ENCODE peak calls at places on chromosomes 16 and 17, in eight cellular contexts. U is uterus, F is OCI-LY7, C is thoracic aorta, O is heart right ventricle, E is ovary, D is body of pancreas, Q is AG10803. T is an unnamed sample.

GRCh38 chr17:12089809-12090384 is 69.2 kb downstream of the MAP2K4 start:
- DNase-seq in O (no peak), F (no peak), U (no peak), Q (peak), C (no peak), D (no peak), E (no peak), T (peak)

GRCh38 chr17:28372203-28372944 is 880 bp downstream of the SARM1 start:
- DNase-seq in D (peak), F (peak), O (no peak), C (no peak), Q (peak), U (no peak), E (no peak), T (no peak)

GRCh38 chr17:27802962-27803680 is 2.8 kb upstream of the NOS2 start:
- DNase-seq in U (no peak), C (no peak), D (no peak), O (no peak), Q (no peak), F (no peak), E (no peak), T (no peak)

GRCh38 chr17:48294989-48295892 is 134.8 kb downstream of the SKAP1 start:
- DNase-seq in C (no peak), F (peak), U (no peak), O (no peak), D (no peak), E (no peak), Q (no peak), T (peak)

GRCh38 chr16:22813223-22813945 is 578 bp upstream of the HS3ST2 start:
- DNase-seq in O (peak), U (no peak), F (no peak), E (no peak), Q (peak), C (peak), D (peak), T (no peak)

GRCh38 chr17:2266045-2266864 is 37.3 kb downstream of the SMG6 start:
- DNase-seq in U (no peak), C (no peak), E (no peak), D (peak), F (no peak), O (peak), Q (no peak), T (no peak)

GRCh38 chr16:68707341-68708152 is 29.5 kb upstream of the CDH1 start:
- DNase-seq in U (no peak), F (no peak), C (no peak), Q (peak), D (peak), E (no peak), O (no peak), T (no peak)

GRCh38 chr16:260326-260725 is 15.4 kb downstream of the RGS11 start:
- DNase-seq in E (no peak), F (no peak), D (no peak), Q (no peak), C (no peak), U (no peak), O (no peak), T (no peak)

GRCh38 chr16:56468800-56469199 is 17.4 kb downstream of the OGFOD1 start:
- DNase-seq in D (no peak), F (no peak), C (no peak), Q (no peak), O (no peak), E (no peak), U (no peak), T (no peak)

GRCh38 chr17:58242171-58242784 is 3.9 kb downstream of the LPO start:
- DNase-seq in Q (no peak), O (no peak), F (no peak), C (no peak), E (no peak), U (no peak), D (no peak), T (no peak)

GRCh38 chr17:51428668-51429486 is 168.5 kb downstream of the UTP18 start:
- DNase-seq in F (no peak), C (no peak), D (no peak), O (no peak), E (no peak), U (no peak), Q (no peak), T (no peak)

GRCh38 chr16:82031116-82032084 is 3.7 kb upstream of the HSD17B2 start:
- DNase-seq in O (no peak), Q (peak), C (no peak), D (no peak), U (peak), E (no peak), F (peak), T (peak)

GRCh38 chr16:70577256-70577698 is 53.7 kb downstream of the SF3B3 start:
- DNase-seq in C (peak), D (no peak), Q (peak), O (no peak), F (no peak), E (no peak), U (no peak), T (no peak)

GRCh38 chr17:12118617-12119016 is 97.9 kb downstream of the MAP2K4 start:
- DNase-seq in U (no peak), Q (no peak), F (no peak), E (no peak), D (no peak), C (no peak), O (no peak), T (no peak)

DNA sequence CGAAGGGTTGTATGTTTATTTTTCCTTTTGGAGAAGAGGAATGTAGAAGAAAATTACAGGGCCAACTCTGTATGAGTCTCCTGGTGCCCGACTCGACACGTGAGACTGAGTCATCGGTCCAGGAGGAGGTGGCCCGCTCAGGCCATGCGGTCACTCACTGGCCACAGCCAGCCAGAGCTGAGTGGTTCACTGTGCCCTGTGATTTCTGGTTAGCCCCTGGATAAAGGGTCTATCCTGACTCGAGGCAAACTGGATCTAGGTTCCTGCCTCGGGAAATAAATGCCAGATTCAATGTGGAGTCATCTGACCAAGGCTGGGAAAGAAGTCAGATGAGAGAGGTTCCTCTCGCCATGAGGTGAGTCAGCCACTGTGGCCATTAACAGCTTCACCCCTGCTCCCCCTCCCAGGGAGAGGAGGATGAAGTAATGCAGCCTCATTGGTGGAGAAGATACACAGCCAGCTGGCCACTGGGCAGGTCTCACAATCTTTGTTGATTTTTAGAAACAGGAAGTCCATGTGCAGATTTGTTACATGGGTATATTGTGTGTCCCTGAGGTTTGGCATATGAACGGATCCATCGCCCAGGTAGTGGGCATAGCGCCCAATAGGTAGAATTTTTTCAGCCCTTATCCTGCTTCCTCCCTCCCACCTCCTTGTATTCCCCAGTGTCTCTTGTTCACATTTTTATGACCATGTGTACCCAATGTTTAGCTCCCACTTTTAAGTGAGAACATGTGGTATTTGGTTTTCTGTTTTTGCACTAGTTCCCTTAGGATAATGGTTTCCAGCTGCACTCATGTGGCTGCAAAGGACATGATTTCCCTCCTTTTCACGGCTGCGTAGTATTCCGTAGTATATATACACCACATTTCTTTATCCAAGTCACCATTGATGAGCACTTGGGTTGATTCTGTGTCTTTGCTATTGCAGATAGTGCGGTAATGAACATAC is 21.7 kb upstream of the USP36 start:
- DNase-seq in Q (peak), E (peak), F (no peak), U (peak), C (peak), O (peak), D (peak), T (peak)
- H3K4me3 ChIP-seq in Q (peak), E (no peak), F (no peak), U (no peak), C (peak), O (no peak), D (no peak), T (no peak)

GRCh38 chr17:66445229-66445628 is 142.8 kb downstream of the PRKCA start:
- DNase-seq in F (no peak), E (no peak), C (no peak), D (no peak), O (no peak), U (no peak), Q (peak), T (no peak)
- TF ChIP-seq CTCF in F (no peak), E (no peak), C (no peak), D (no peak), O (no peak), U (no peak), Q (no peak), T (no peak)

GRCh38 chr17:35725058-35725457 is 6.4 kb upstream of the RASL10B start:
- DNase-seq in F (no peak), E (no peak), Q (no peak), D (no peak), U (no peak), C (no peak), O (no peak), T (no peak)
- H3K4me3 ChIP-seq in F (no peak), E (no peak), Q (no peak), D (no peak), U (no peak), C (no peak), O (no peak), T (no peak)

GRCh38 chr16:2234813-2235170 is 1.5 kb upstream of the DNASE1L2 start:
- DNase-seq in C (no peak), Q (no peak), O (no peak), F (no peak), E (no peak), U (no peak), D (no peak), T (no peak)

GRCh38 chr16:2235234-2235651 is 1.0 kb upstream of the DNASE1L2 start:
- DNase-seq in F (no peak), D (no peak), Q (no peak), E (no peak), U (no peak), O (no peak), C (no peak), T (no peak)

GRCh38 chr16:2233046-2233775 is 3.0 kb upstream of the DNASE1L2 start:
- DNase-seq in O (no peak), U (no peak), Q (no peak), C (no peak), D (no peak), F (no peak), E (no peak), T (no peak)

GRCh38 chr16:2235695-2236361 is 416 bp upstream of the DNASE1L2 start:
- DNase-seq in E (no peak), F (no peak), D (no peak), C (no peak), Q (no peak), U (no peak), O (no peak), T (no peak)

DNA sequence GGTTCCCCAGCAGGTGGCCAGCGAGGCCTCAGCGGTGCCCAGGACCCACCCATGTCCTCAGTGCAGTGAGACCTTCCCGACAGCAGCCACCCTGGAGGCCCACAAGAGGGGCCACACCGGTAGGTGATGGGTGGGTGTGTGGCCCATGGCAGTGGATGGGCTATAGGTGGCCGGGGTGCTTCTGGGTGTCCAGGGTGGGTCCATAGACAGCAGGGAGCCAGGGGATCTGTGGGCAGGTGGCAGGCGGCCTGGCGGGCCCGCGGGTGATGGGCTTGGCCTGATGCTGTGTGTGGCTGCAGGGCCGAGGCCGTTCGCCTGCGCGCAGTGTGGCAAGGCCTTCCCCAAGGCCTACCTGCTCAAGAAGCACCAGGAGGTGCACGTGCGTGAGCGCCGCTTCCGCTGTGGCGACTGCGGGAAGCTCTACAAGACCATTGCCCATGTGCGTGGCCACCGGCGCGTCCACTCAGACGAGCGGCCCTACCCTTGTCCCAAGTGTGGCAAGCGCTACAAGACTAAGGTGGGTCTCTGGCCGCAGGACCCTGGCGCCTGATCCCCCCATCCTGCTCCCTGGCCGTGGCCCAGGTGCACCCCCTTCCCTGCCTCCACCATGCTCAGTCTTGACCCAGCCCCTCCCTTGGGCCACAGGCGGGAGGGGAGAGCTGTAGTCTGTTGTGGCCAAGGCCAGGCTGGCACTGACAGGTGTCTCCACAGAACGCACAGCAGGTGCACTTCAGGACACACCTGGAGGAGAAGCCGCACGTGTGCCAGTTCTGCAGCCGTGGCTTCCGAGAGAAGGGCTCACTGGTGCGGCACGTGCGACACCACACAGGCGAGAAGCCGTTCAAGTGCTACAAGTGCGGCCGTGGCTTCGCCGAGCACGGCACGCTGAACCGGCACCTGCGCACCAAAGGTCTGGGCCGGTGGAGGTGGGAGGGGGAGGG is 2.1 kb upstream of the DNASE1L2 start:
- DNase-seq in U (no peak), C (no peak), F (no peak), E (no peak), D (no peak), O (no peak), Q (no peak), T (no peak)
- TF ChIP-seq CTCF in U (no peak), C (no peak), F (no peak), E (no peak), D (no peak), O (no peak), Q (no peak), T (no peak)

GRCh38 chr16:2016407-2016922 is 3.1 kb upstream of the NPW start:
- DNase-seq in F (peak), C (no peak), D (no peak), O (no peak), E (no peak), Q (no peak), U (no peak), T (no peak)

GRCh38 chr16:2015947-2016208 is 3.7 kb upstream of the NPW start:
- DNase-seq in O (no peak), D (no peak), U (no peak), Q (no peak), F (no peak), E (no peak), C (no peak), T (no peak)

GRCh38 chr16:2013527-2013926 is 3.9 kb upstream of the ZNF598 start:
- DNase-seq in E (no peak), D (no peak), U (no peak), O (no peak), C (no peak), F (no peak), Q (no peak), T (no peak)

GRCh38 chr16:2019500-2019899 is at the start of gene NPW:
- DNase-seq in F (peak), D (no peak), O (no peak), C (no peak), U (no peak), E (no peak), Q (no peak), T (no peak)

DNA sequence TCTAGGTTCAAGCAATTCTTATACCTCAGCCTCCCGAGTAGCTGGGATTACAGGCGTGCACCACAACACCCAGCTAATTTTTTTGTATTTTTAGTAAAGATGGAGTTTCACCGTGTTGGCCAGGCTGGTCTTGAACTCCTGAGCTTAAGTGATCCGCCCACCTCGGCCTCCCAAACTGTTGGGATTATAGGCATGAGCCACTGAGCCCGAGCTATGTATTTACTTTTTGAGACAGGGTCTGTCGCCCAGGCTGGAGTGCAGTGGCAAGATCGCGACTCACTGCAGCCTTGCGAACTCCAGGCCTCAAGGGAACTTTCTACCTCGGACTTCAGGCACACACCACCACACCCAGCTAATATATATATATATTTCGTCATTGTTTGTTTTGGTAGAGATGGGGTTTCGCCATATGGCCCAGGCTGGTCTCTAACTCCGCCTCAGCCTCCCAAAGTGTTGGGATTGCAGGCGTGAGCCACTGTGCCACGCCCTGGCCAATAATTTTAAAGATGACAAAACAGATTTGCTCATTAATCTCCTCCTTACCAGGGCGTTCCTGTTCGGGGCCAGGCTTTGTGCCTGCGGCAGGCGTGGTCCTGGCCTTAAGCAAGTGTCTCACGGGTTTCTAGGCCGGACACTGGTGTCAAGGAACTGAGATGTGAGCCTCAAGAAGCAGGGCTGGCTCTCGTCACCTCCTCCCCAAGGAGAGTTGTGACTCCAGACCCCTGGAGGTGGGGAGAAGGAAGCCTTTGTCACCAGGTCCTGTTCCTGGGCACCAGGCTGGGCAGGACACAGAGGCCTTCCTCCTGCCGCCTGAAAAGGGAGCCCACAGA is 4.3 kb upstream of the NPW start:
- DNase-seq in F (no peak), Q (no peak), E (no peak), D (no peak), O (no peak), U (no peak), C (no peak), T (no peak)
- H3K4me3 ChIP-seq in F (no peak), Q (no peak), E (no peak), D (no peak), O (no peak), U (no peak), C (no peak), T (no peak)

GRCh38 chr16:3013491-3013951 is 798 bp downstream of the CLDN9 start:
- DNase-seq in U (no peak), Q (no peak), D (no peak), F (no peak), O (no peak), E (no peak), C (no peak), T (no peak)
- TF ChIP-seq CTCF in U (no peak), Q (no peak), D (no peak), F (no peak), O (no peak), E (no peak), C (no peak), T (no peak)

GRCh38 chr17:45394001-45394912 is 38.4 kb downstream of the ARHGAP27 start:
- DNase-seq in F (no peak), O (no peak), Q (no peak), C (no peak), E (no peak), D (no peak), U (no peak), T (no peak)

GRCh38 chr17:45394913-45395568 is 37.6 kb downstream of the ARHGAP27 start:
- DNase-seq in C (no peak), F (peak), O (peak), U (peak), Q (peak), D (peak), E (peak), T (peak)

GRCh38 chr17:45397796-45398195 is 34.9 kb downstream of the ARHGAP27 start:
- DNase-seq in O (no peak), F (no peak), U (no peak), C (no peak), D (no peak), Q (no peak), E (no peak), T (no peak)

GRCh38 chr17:45396496-45397205 is 36.0 kb downstream of the ARHGAP27 start:
- DNase-seq in D (no peak), U (no peak), F (no peak), E (no peak), Q (no peak), C (no peak), O (no peak), T (no peak)

GRCh38 chr17:45395569-45396415 is 36.9 kb downstream of the ARHGAP27 start:
- DNase-seq in F (no peak), U (no peak), O (no peak), D (no peak), E (no peak), C (no peak), Q (no peak), T (no peak)
- H3K4me3 ChIP-seq in F (no peak), U (peak), O (peak), D (no peak), E (peak), C (peak), Q (peak), T (peak)

GRCh38 chr17:4959261-4959965 is 8.2 kb downstream of the SPAG7 start:
- DNase-seq in O (no peak), Q (no peak), F (no peak), C (no peak), E (no peak), U (no peak), D (no peak), T (no peak)

GRCh38 chr17:4956493-4957061 is 5.7 kb downstream of the ENO3 start:
- DNase-seq in Q (no peak), E (no peak), F (peak), C (no peak), D (peak), U (no peak), O (no peak), T (no peak)

GRCh38 chr17:4960279-4960922 is 7.2 kb downstream of the SPAG7 start:
- DNase-seq in U (no peak), O (no peak), Q (no peak), C (no peak), D (no peak), F (no peak), E (no peak), T (no peak)

GRCh38 chr17:4955091-4955490 is 4.2 kb downstream of the ENO3 start:
- DNase-seq in O (no peak), Q (no peak), E (no peak), C (no peak), F (no peak), U (no peak), D (no peak), T (no peak)

DNA sequence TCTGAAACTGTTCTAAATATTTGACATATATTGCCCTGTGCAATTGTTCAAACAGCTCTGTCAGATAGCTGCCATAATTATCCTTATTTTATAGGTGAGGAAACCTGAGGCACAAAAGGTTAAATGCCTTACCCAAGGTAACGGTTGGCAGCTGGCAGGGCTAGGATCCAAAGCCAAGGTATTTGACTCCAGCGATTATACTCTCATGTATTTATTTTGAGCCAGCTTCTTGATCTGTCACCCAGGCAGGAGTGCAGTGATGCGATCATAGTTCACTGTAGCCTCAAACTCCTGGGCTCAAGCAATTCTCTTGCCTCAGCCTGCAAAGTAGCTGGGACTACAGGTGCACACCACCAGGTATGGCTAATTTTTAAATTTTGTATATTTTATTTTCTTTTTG is 7.2 kb downstream of the ENO3 start:
- DNase-seq in D (no peak), U (no peak), C (no peak), O (no peak), Q (no peak), F (no peak), E (no peak), T (no peak)
- TF ChIP-seq CTCF in D (no peak), U (no peak), C (no peak), O (no peak), Q (no peak), F (no peak), E (no peak), T (no peak)

T was measured in HFF-Myc.